ENCODE peak calls at places on chromosomes 6 and 20, in seven cellular contexts. O, K, E, B, S, H and Q are unnamed samples.

GRCh38 chr6:31067881-31068737 is 44.3 kb downstream of the C6orf15 start:
- DNase-seq in O (no peak), K (no peak), E (no peak), B (no peak), S (no peak), H (no peak), Q (no peak)

GRCh38 chr6:23021487-23021886 is 452.1 kb downstream of the HDGFL1 start:
- DNase-seq in O (no peak), K (no peak), E (no peak), B (no peak), S (no peak), H (no peak), Q (no peak)

GRCh38 chr20:4916991-4917881 is 84.1 kb downstream of the SLC23A2 start:
- DNase-seq in O (peak; percentile 58), K (peak; percentile 52), E (no peak), B (no peak), S (peak; percentile 23), H (peak; percentile 47), Q (no peak)

GRCh38 chr6:169046483-169047192 is 207.0 kb downstream of the THBS2 start:
- DNase-seq in O (peak; percentile 43), K (peak; percentile 76), E (no peak), B (no peak), S (peak; percentile 27), H (no peak), Q (no peak)

GRCh38 chr6:111715321-111715720 is 109.6 kb upstream of the TRAF3IP2 start:
- DNase-seq in O (no peak), K (peak; percentile 74), E (no peak), B (no peak), S (no peak), H (no peak), Q (no peak)

GRCh38 chr20:24153101-24154040 is 164.8 kb upstream of the GGTLC1 start:
- DNase-seq in O (no peak), K (no peak), E (no peak), B (no peak), S (no peak), H (no peak), Q (no peak)

GRCh38 chr6:23403458-23403857 is 722.6 kb upstream of the NRSN1 start:
- DNase-seq in O (peak; percentile 14), K (no peak), E (no peak), B (no peak), S (no peak), H (no peak), Q (no peak)

GRCh38 chr20:46894579-46894958 is at the start of gene EYA2:
- DNase-seq in O (no peak), K (no peak), E (no peak), B (no peak), S (no peak), H (no peak), Q (no peak)

GRCh38 chr6:119132211-119133004 is 53.9 kb upstream of the FAM184A start:
- DNase-seq in O (no peak), K (peak; percentile 7), E (no peak), B (no peak), S (no peak), H (peak; percentile 58), Q (no peak)

GRCh38 chr6:133595076-133595868 is 293.6 kb upstream of the TCF21 start:
- DNase-seq in O (no peak), K (no peak), E (no peak), B (no peak), S (peak; percentile 72), H (no peak), Q (no peak)

GRCh38 chr6:170374571-170375444 is 68.2 kb downstream of the FAM120B start:
- DNase-seq in O (peak; percentile 75), K (no peak), E (no peak), B (no peak), S (no peak), H (peak; percentile 57), Q (no peak)

GRCh38 chr20:58824843-58825242 is 25.9 kb downstream of the GNAS-AS1 start:
- DNase-seq in O (no peak), K (no peak), E (no peak), B (no peak), S (no peak), H (no peak), Q (no peak)

GRCh38 chr20:58822748-58823730 is 27.7 kb downstream of the GNAS-AS1 start:
- DNase-seq in O (no peak), K (no peak), E (no peak), B (no peak), S (no peak), H (no peak), Q (no peak)

GRCh38 chr20:58825450-58825849 is 25.3 kb downstream of the GNAS-AS1 start:
- DNase-seq in O (no peak), K (no peak), E (no peak), B (no peak), S (no peak), H (no peak), Q (no peak)

GRCh38 chr20:58819921-58820320 is 30.8 kb downstream of the GNAS-AS1 start:
- DNase-seq in O (no peak), K (no peak), E (no peak), B (no peak), S (no peak), H (no peak), Q (no peak)

DNA sequence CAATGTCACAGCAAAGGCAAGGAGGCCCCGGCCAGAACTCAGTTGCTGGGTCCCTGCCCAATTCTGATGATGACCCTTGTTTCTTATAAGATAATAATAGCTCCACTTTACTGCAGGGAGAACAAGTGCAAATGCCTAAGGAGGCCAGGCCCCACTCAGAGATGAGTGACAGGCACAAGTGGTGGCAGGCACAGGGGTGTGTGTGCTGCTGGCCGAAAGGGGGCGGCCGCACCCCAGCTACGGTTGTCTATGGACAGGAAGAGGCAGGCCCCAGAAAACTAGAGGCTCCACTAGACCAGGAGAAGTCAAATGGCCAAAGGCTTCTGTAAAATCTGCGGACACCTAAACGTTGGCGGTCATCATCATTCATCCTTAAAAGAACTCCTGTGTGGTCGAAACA is 28.5 kb downstream of the GNAS-AS1 start:
- DNase-seq in O (no peak), K (no peak), E (no peak), B (no peak), S (no peak), H (no peak), Q (no peak)
- TF ChIP-seq CTCF in O (no peak), K (no peak), E (no peak), B (no peak), S (no peak), H (no peak), Q (no peak)

GRCh38 chr20:13995841-13996240 is 525 bp downstream of the MACROD2 start:
- DNase-seq in O (peak; percentile 41), K (no peak), E (no peak), B (no peak), S (peak; percentile 61), H (no peak), Q (no peak)

GRCh38 chr20:13991311-13991710 is 897 bp upstream of the SEL1L2 start:
- DNase-seq in O (no peak), K (no peak), E (no peak), B (no peak), S (no peak), H (no peak), Q (no peak)

GRCh38 chr20:13990465-13990864 is at the start of gene SEL1L2:
- DNase-seq in O (no peak), K (no peak), E (no peak), B (no peak), S (no peak), H (no peak), Q (no peak)

GRCh38 chr20:13996265-13996664 is 949 bp downstream of the MACROD2 start:
- DNase-seq in O (no peak), K (no peak), E (no peak), B (no peak), S (peak; percentile 37), H (no peak), Q (no peak)

GRCh38 chr20:13995086-13995665 is at the start of gene MACROD2:
- DNase-seq in O (peak; percentile 97), K (peak; percentile 97), E (peak; percentile 67), B (no peak), S (peak; percentile 99), H (peak; percentile 72), Q (peak; percentile 70)
- TF ChIP-seq CTCF in O (no peak), K (no peak), E (no peak), B (peak; percentile 7), S (no peak), H (no peak), Q (no peak)

GRCh38 chr6:21587182-21587924 is 6.2 kb upstream of the SOX4 start:
- DNase-seq in O (peak; percentile 73), K (peak; percentile 93), E (peak; percentile 27), B (no peak), S (peak; percentile 69), H (peak; percentile 82), Q (no peak)
- TF ChIP-seq CTCF in O (peak; percentile 35), K (no peak), E (no peak), B (no peak), S (no peak), H (peak; percentile 36), Q (no peak)

DNA sequence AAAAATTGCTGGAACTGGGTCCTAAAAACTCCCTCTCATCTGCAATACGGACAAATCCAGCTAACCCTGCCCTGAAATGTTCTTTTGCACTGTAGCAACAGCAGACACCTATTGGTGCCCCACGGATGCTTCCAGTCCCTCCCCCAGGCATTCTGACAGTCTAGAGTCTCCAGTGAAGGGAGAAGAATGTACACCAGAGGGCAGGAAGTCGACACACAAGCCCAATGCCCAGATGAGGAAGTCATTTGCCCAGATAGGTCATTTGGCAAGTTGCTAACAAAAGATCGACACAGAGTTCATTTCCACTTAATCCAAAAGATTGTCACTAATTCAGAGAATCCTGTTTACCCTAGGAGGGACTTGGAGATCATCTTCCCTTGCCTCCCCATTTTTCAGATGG is 293.0 kb upstream of the PRDM1 start:
- DNase-seq in O (no peak), K (no peak), E (no peak), B (no peak), S (peak; percentile 15), H (no peak), Q (no peak)
- TF ChIP-seq CTCF in O (peak; percentile 18), K (no peak), E (no peak), B (no peak), S (peak; percentile 13), H (peak; percentile 14), Q (no peak)

DNA sequence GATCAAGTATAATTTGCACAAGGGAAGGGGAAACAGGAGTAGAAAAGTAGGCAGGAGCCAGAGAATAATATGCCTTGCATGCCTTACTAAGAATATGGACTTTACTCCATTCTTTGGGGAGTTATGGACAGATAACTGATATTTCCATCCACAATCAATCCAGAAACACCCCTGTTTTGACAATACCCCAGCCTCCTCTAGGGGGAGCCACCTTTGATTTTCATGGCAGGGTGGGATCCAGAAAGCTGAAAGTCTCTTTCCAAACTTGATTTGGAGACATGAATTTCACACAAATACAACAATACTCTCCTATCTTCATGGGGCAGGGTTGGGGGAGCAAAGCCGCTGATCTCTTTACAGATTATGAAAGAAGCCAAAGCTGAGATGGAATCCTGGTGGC is 404.1 kb downstream of the FOXA2 start:
- DNase-seq in O (no peak), K (no peak), E (no peak), B (no peak), S (no peak), H (no peak), Q (no peak)
- TF ChIP-seq CTCF in O (peak; percentile 36), K (no peak), E (no peak), B (no peak), S (peak; percentile 59), H (no peak), Q (no peak)

GRCh38 chr6:153032255-153032882 is 29.9 kb upstream of the MTRF1L start:
- DNase-seq in O (peak; percentile 19), K (no peak), E (no peak), B (no peak), S (peak; percentile 69), H (peak; percentile 85), Q (no peak)
- TF ChIP-seq CTCF in O (peak; percentile 38), K (no peak), E (peak; percentile 12), B (peak; percentile 32), S (peak; percentile 63), H (peak; percentile 27), Q (peak; percentile 56)

GRCh38 chr20:3808141-3808479 is 12.0 kb downstream of the CDC25B start:
- DNase-seq in O (peak; percentile 78), K (peak; percentile 97), E (peak; percentile 87), B (no peak), S (peak; percentile 98), H (peak; percentile 98), Q (no peak)
- TF ChIP-seq CTCF in O (no peak), K (no peak), E (no peak), B (no peak), S (no peak), H (no peak), Q (no peak)